ENCODE peak calls at places on chromosomes 16 and 17, in five cellular contexts. One of them, this sample, is unnamed.

GRCh38 chr17:34703533-34703932 is 124.2 kb downstream of the TMEM132E start:
- DNase-seq in MV-4-11: peak
- DNase-seq in activated naive CD4-positive, alpha-beta T cell: no peak
- DNase-seq in gastrocnemius medialis: no peak
- DNase-seq in MCF 10A: peak
- DNase-seq in this sample: no peak

GRCh38 chr16:75534560-75535205 is 1.2 kb downstream of the CHST5 start:
- DNase-seq in MV-4-11: no peak
- DNase-seq in activated naive CD4-positive, alpha-beta T cell: no peak
- DNase-seq in MCF 10A: no peak
- DNase-seq in gastrocnemius medialis: no peak
- DNase-seq in this sample: no peak

GRCh38 chr17:9427460-9428315 is 147.9 kb downstream of the STX8 start:
- DNase-seq in gastrocnemius medialis: peak
- DNase-seq in activated naive CD4-positive, alpha-beta T cell: no peak
- DNase-seq in MCF 10A: no peak
- DNase-seq in MV-4-11: no peak
- DNase-seq in this sample: no peak

GRCh38 chr17:51805765-51806164 is 352.7 kb downstream of the CA10 start:
- DNase-seq in MCF 10A: no peak
- DNase-seq in gastrocnemius medialis: no peak
- DNase-seq in MV-4-11: no peak
- DNase-seq in activated naive CD4-positive, alpha-beta T cell: no peak
- DNase-seq in this sample: no peak

GRCh38 chr17:39701012-39701783 is 1.3 kb downstream of the ERBB2 start:
- DNase-seq in activated naive CD4-positive, alpha-beta T cell: no peak
- DNase-seq in gastrocnemius medialis: no peak
- DNase-seq in MV-4-11: no peak
- DNase-seq in MCF 10A: no peak
- DNase-seq in this sample: no peak

GRCh38 chr16:67198238-67198734 is 645 bp upstream of the ELMO3 start:
- DNase-seq in activated naive CD4-positive, alpha-beta T cell: no peak
- DNase-seq in gastrocnemius medialis: peak
- DNase-seq in MCF 10A: peak
- DNase-seq in MV-4-11: peak
- DNase-seq in this sample: peak

GRCh38 chr17:43880420-43880991 is 26.8 kb downstream of the MPP2 start:
- DNase-seq in MV-4-11: no peak
- DNase-seq in activated naive CD4-positive, alpha-beta T cell: no peak
- DNase-seq in gastrocnemius medialis: peak
- DNase-seq in MCF 10A: peak
- DNase-seq in this sample: peak

GRCh38 chr16:71339481-71340171 is 18.9 kb upstream of the CALB2 start:
- DNase-seq in MV-4-11: no peak
- DNase-seq in activated naive CD4-positive, alpha-beta T cell: no peak
- DNase-seq in MCF 10A: peak
- DNase-seq in gastrocnemius medialis: no peak
- DNase-seq in this sample: no peak

GRCh38 chr16:22397931-22398330 is 23.5 kb upstream of the CDR2 start:
- DNase-seq in gastrocnemius medialis: no peak
- DNase-seq in MV-4-11: no peak
- DNase-seq in activated naive CD4-positive, alpha-beta T cell: no peak
- DNase-seq in MCF 10A: no peak
- DNase-seq in this sample: no peak

GRCh38 chr17:45784583-45785372 is 658 bp downstream of the CRHR1 start:
- DNase-seq in gastrocnemius medialis: no peak
- DNase-seq in MCF 10A: no peak
- DNase-seq in activated naive CD4-positive, alpha-beta T cell: no peak
- DNase-seq in MV-4-11: peak
- DNase-seq in this sample: no peak

GRCh38 chr16:5041604-5042133 is 7.9 kb upstream of the NAGPA start:
- DNase-seq in gastrocnemius medialis: no peak
- DNase-seq in activated naive CD4-positive, alpha-beta T cell: no peak
- DNase-seq in MV-4-11: no peak
- DNase-seq in MCF 10A: peak
- DNase-seq in this sample: no peak

GRCh38 chr16:89410794-89411309 is 79.5 kb downstream of the ANKRD11 start:
- DNase-seq in MV-4-11: peak
- DNase-seq in MCF 10A: peak
- DNase-seq in activated naive CD4-positive, alpha-beta T cell: no peak
- DNase-seq in gastrocnemius medialis: peak
- DNase-seq in this sample: peak

GRCh38 chr16:27839419-27839818 is 224.1 kb downstream of the GSG1L start:
- DNase-seq in MV-4-11: no peak
- DNase-seq in gastrocnemius medialis: no peak
- DNase-seq in activated naive CD4-positive, alpha-beta T cell: no peak
- DNase-seq in MCF 10A: peak
- DNase-seq in this sample: no peak

GRCh38 chr17:4998027-4998665 is 396 bp downstream of the KIF1C start:
- DNase-seq in MCF 10A: peak
- DNase-seq in gastrocnemius medialis: peak
- DNase-seq in MV-4-11: no peak
- DNase-seq in activated naive CD4-positive, alpha-beta T cell: no peak
- DNase-seq in this sample: peak

GRCh38 chr16:81558444-81559175 is 114.0 kb downstream of the CMIP start:
- DNase-seq in gastrocnemius medialis: no peak
- DNase-seq in MCF 10A: no peak
- DNase-seq in MV-4-11: no peak
- DNase-seq in activated naive CD4-positive, alpha-beta T cell: no peak
- DNase-seq in this sample: peak

GRCh38 chr16:69191136-69191535 is 4.2 kb downstream of the SNTB2 start:
- DNase-seq in MV-4-11: no peak
- DNase-seq in gastrocnemius medialis: no peak
- DNase-seq in MCF 10A: no peak
- DNase-seq in activated naive CD4-positive, alpha-beta T cell: no peak
- DNase-seq in this sample: no peak

GRCh38 chr16:84281077-84281476 is 13.6 kb upstream of the WFDC1 start:
- DNase-seq in MV-4-11: no peak
- DNase-seq in gastrocnemius medialis: no peak
- DNase-seq in MCF 10A: peak
- DNase-seq in activated naive CD4-positive, alpha-beta T cell: no peak
- DNase-seq in this sample: no peak

GRCh38 chr17:39639566-39640458 is 2.9 kb downstream of the STARD3 start:
- DNase-seq in MCF 10A: no peak
- DNase-seq in MV-4-11: no peak
- DNase-seq in activated naive CD4-positive, alpha-beta T cell: no peak
- DNase-seq in gastrocnemius medialis: no peak
- DNase-seq in this sample: no peak

GRCh38 chr16:10629592-10629963 is 49.2 kb upstream of the EMP2 start:
- DNase-seq in activated naive CD4-positive, alpha-beta T cell: no peak
- DNase-seq in MCF 10A: peak
- DNase-seq in MV-4-11: peak
- DNase-seq in gastrocnemius medialis: no peak
- DNase-seq in this sample: no peak